ENCODE peak calls at places on chromosome 9, in four cellular contexts. B is GM12878, C is HepG2, L is H1. U is an unnamed sample.

GRCh38 chr9:123368481-123369153 is 12.6 kb downstream of the CRB2 start:
- DNase-seq in L (no peak), B (no peak), C (no peak), U (no peak)

GRCh38 chr9:96555567-96556386 is 63.9 kb downstream of the CDC14B start:
- DNase-seq in L (no peak), C (no peak), B (no peak), U (no peak)

GRCh38 chr9:103485138-103485537 is 490.0 kb downstream of the CYLC2 start:
- DNase-seq in L (no peak), B (no peak), C (no peak), U (no peak)

GRCh38 chr9:7336356-7337075 is 463.1 kb downstream of the DMAC1 start:
- DNase-seq in L (no peak), C (no peak), B (no peak), U (no peak)

GRCh38 chr9:70672136-70672535 is 257.7 kb upstream of the KLF9 start:
- DNase-seq in B (no peak), L (no peak), C (no peak), U (no peak)

GRCh38 chr9:98970532-98971041 is 26.9 kb downstream of the COL15A1 start:
- DNase-seq in L (no peak), C (no peak), B (no peak), U (no peak)

GRCh38 chr9:127808347-127809001 is 5.8 kb downstream of the FPGS start:
- DNase-seq in B (no peak), C (no peak), L (no peak), U (no peak)

GRCh38 chr9:28163619-28164018 is 590.3 kb upstream of the C9orf72 start:
- DNase-seq in C (no peak), B (no peak), L (no peak), U (no peak)

GRCh38 chr9:17810728-17811634 is 232.1 kb downstream of the SH3GL2 start:
- DNase-seq in L (no peak), B (no peak), C (peak; percentile 41), U (peak; percentile 36)

GRCh38 chr9:108634164-108634563 is 221.6 kb downstream of the ACTL7B start:
- DNase-seq in B (no peak), C (no peak), L (no peak), U (no peak)

GRCh38 chr9:98124637-98125426 is 5.8 kb upstream of the TRIM14 start:
- DNase-seq in L (no peak), B (no peak), C (no peak), U (no peak)

GRCh38 chr9:133583111-133583510 is 26.1 kb downstream of the FAM163B start:
- DNase-seq in B (no peak), L (no peak), C (no peak), U (no peak)

GRCh38 chr9:133585481-133586367 is 23.5 kb downstream of the FAM163B start:
- DNase-seq in B (no peak), C (no peak), L (no peak), U (no peak)

GRCh38 chr9:133584167-133584558 is 25.0 kb downstream of the FAM163B start:
- DNase-seq in B (no peak), C (no peak), L (no peak), U (no peak)

GRCh38 chr9:133583586-133583985 is 25.6 kb downstream of the FAM163B start:
- DNase-seq in B (no peak), C (no peak), L (no peak), U (no peak)

DNA sequence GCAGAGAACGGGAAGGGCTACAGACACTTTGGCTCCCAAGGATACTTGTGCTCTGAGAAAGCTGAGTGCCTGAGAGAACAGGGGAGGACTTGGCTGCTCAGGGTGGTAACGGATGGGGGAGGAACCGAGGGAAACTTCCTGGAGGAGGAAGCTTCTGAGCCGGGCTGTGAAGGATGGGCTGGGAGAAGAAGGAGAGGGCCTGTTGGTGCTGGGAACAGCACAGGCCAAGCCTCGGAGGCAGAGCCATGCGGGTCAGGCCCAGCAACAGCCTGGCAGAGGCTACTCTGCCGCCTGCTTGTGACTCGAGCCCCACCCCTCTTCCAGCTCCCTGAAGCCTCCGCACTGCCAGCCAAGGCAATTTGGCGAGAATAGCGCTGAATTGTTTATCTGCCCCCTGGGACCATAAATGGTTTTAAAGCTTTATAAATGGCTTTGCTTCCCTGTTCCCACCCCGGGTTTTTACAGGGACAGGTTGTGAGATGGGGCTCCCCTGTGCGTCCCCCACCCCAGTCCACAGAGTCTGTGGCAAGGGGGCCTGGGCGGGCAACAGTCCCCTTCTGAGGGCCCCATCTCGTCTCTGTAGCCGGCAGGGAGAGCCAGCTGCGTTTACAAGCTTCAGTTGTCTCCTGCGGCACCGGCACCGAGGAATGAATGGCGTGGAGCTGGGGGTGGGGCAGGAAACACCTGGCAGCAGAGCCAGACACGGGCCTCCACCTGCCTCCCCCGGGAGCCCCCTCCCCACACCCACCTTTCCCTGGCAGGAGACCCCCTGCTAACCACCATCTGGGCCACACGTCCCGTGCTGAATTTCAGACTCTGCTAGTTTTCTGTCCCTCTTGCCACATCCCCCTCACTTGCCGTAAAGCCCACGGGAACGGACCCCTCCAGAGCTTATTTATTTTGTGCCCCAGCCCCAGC is 24.4 kb downstream of the FAM163B start:
- DNase-seq in L (no peak), B (no peak), C (no peak), U (no peak)
- H3K4me3 ChIP-seq in L (no peak overlapping the region), B (no peak overlapping the region), C (no peak overlapping the region), U (no peak overlapping the region)

GRCh38 chr9:79057576-79057975 is 514.2 kb upstream of the TLE4 start:
- DNase-seq in B (no peak), L (no peak), C (no peak), U (no peak)
- TF ChIP-seq SUZ12 in B (no peak), L (no peak), C (no peak), U (no peak)

DNA sequence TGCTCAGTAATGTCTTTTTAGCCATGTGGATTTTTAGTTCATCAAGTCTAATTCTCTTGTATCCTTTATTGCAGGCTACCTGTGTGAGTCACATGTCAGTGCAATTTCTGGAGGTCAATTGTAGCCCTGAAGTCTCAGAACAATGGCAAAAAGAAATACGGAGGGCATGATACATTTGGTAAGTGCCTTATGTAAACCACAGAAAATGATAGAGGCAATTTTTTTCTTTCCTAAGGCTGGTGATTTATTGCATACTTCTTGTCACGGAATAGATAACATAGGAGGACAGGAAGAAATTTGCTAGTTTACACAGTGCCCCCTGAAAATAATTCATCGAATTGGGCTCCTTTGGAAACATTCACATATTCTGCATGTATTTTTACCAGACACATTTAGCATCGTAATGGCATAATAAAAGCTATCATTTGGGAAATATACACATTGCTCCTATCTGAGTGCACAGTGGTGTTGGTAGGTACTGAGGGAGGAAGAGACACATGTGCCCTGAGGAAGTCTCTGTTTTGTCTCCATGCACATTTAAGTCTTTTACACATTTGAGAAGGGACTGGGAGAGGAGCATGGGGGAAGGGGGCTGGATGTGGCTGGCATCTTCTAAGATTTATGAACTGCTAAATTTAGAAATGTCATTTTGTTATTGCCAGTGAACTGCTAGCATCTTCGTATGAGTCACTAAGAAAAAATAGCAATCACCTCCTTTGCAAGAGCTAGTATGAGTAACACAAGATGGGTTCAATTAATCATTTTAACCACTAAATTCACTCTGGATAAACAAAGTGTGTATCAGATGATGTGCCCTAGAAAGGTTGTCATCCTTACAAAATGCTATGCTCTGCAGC is 236.1 kb downstream of the DMRTA1 start:
- DNase-seq in C (no peak), L (no peak), B (no peak), U (no peak)
- TF ChIP-seq YY1 in C (no peak), L (no peak), B (no peak), U (no peak)

GRCh38 chr9:129677456-129677855 is 12.0 kb downstream of the PRRX2 start:
- DNase-seq in C (no peak), L (no peak), B (no peak), U (no peak)
- H3K4me3 ChIP-seq in C (no peak overlapping the region), L (no peak overlapping the region), B (no peak overlapping the region), U (no peak overlapping the region)

GRCh38 chr9:85248514-85249312 is 493.0 kb downstream of the AGTPBP1 start:
- DNase-seq in B (no peak), C (no peak), L (no peak), U (no peak)
- TF ChIP-seq SUZ12 in B (no peak), C (no peak), L (no peak), U (no peak)

U was measured in NT2/D1.